ENCODE peak calls at places on chromosomes 5 and 9, in nine cellular contexts. One of them, this sample, is unnamed.

GRCh38 chr9:98099898-98100297 is 19.1 kb downstream of the TRIM14 start:
- DNase-seq in psoas muscle: no peak
- DNase-seq in stimulated activated naive B cell treated with anti-CD40 and anti-IgM and Interleukin-4, amounts not matched to agents 10 μg/mL and 1 μg/mL and 100 μg/mL, for 72 hours: no peak
- DNase-seq in endothelial cell: no peak
- DNase-seq in activated naive CD8-positive, alpha-beta T cell treated with anti-CD3 and anti-CD28 coated beads for 36 hours: no peak
- DNase-seq in neuronal stem cell: no peak
- DNase-seq in activated effector memory CD4-positive, alpha-beta T cell treated with Interleukin-2 at 50 U/mL for 16 hours: no peak
- DNase-seq in stomach: no peak
- DNase-seq in RPMI7951: no peak
- DNase-seq in this sample: no peak

GRCh38 chr5:129945779-129946270 is 41.6 kb downstream of the CHSY3 start:
- DNase-seq in endothelial cell: no peak
- DNase-seq in stomach: no peak
- DNase-seq in stimulated activated naive B cell treated with anti-CD40 and anti-IgM and Interleukin-4, amounts not matched to agents 10 μg/mL and 1 μg/mL and 100 μg/mL, for 72 hours: no peak
- DNase-seq in psoas muscle: no peak
- DNase-seq in activated naive CD8-positive, alpha-beta T cell treated with anti-CD3 and anti-CD28 coated beads for 36 hours: no peak
- DNase-seq in RPMI7951: no peak
- DNase-seq in activated effector memory CD4-positive, alpha-beta T cell treated with Interleukin-2 at 50 U/mL for 16 hours: no peak
- DNase-seq in neuronal stem cell: no peak
- DNase-seq in this sample: no peak

GRCh38 chr5:81604193-81604592 is 146.7 kb downstream of the SSBP2 start:
- DNase-seq in psoas muscle: no peak
- DNase-seq in stimulated activated naive B cell treated with anti-CD40 and anti-IgM and Interleukin-4, amounts not matched to agents 10 μg/mL and 1 μg/mL and 100 μg/mL, for 72 hours: no peak
- DNase-seq in RPMI7951: no peak
- DNase-seq in activated naive CD8-positive, alpha-beta T cell treated with anti-CD3 and anti-CD28 coated beads for 36 hours: no peak
- DNase-seq in stomach: no peak
- DNase-seq in neuronal stem cell: no peak
- DNase-seq in endothelial cell: no peak
- DNase-seq in activated effector memory CD4-positive, alpha-beta T cell treated with Interleukin-2 at 50 U/mL for 16 hours: no peak
- DNase-seq in this sample: no peak

GRCh38 chr5:39224196-39224754 is 4.9 kb upstream of the FYB1 start:
- DNase-seq in psoas muscle: peak
- DNase-seq in activated naive CD8-positive, alpha-beta T cell treated with anti-CD3 and anti-CD28 coated beads for 36 hours: no peak
- DNase-seq in RPMI7951: no peak
- DNase-seq in activated effector memory CD4-positive, alpha-beta T cell treated with Interleukin-2 at 50 U/mL for 16 hours: no peak
- DNase-seq in endothelial cell: no peak
- DNase-seq in neuronal stem cell: no peak
- DNase-seq in stimulated activated naive B cell treated with anti-CD40 and anti-IgM and Interleukin-4, amounts not matched to agents 10 μg/mL and 1 μg/mL and 100 μg/mL, for 72 hours: no peak
- DNase-seq in stomach: peak
- DNase-seq in this sample: no peak

GRCh38 chr5:126056851-126057622 is 366.2 kb upstream of the GRAMD2B start:
- DNase-seq in endothelial cell: no peak
- DNase-seq in activated naive CD8-positive, alpha-beta T cell treated with anti-CD3 and anti-CD28 coated beads for 36 hours: no peak
- DNase-seq in activated effector memory CD4-positive, alpha-beta T cell treated with Interleukin-2 at 50 U/mL for 16 hours: no peak
- DNase-seq in RPMI7951: no peak
- DNase-seq in neuronal stem cell: no peak
- DNase-seq in psoas muscle: no peak
- DNase-seq in stimulated activated naive B cell treated with anti-CD40 and anti-IgM and Interleukin-4, amounts not matched to agents 10 μg/mL and 1 μg/mL and 100 μg/mL, for 72 hours: no peak
- DNase-seq in stomach: no peak
- DNase-seq in this sample: no peak

GRCh38 chr9:112361602-112362001 is 18.3 kb upstream of the HSDL2 start:
- DNase-seq in stimulated activated naive B cell treated with anti-CD40 and anti-IgM and Interleukin-4, amounts not matched to agents 10 μg/mL and 1 μg/mL and 100 μg/mL, for 72 hours: no peak
- DNase-seq in endothelial cell: peak
- DNase-seq in activated effector memory CD4-positive, alpha-beta T cell treated with Interleukin-2 at 50 U/mL for 16 hours: no peak
- DNase-seq in psoas muscle: no peak
- DNase-seq in activated naive CD8-positive, alpha-beta T cell treated with anti-CD3 and anti-CD28 coated beads for 36 hours: no peak
- DNase-seq in neuronal stem cell: no peak
- DNase-seq in RPMI7951: peak
- DNase-seq in stomach: no peak
- DNase-seq in this sample: no peak

GRCh38 chr5:157468293-157468965 is 8.4 kb downstream of the NIPAL4 start:
- DNase-seq in psoas muscle: no peak
- DNase-seq in activated naive CD8-positive, alpha-beta T cell treated with anti-CD3 and anti-CD28 coated beads for 36 hours: no peak
- DNase-seq in stimulated activated naive B cell treated with anti-CD40 and anti-IgM and Interleukin-4, amounts not matched to agents 10 μg/mL and 1 μg/mL and 100 μg/mL, for 72 hours: no peak
- DNase-seq in endothelial cell: no peak
- DNase-seq in neuronal stem cell: no peak
- DNase-seq in activated effector memory CD4-positive, alpha-beta T cell treated with Interleukin-2 at 50 U/mL for 16 hours: no peak
- DNase-seq in RPMI7951: no peak
- DNase-seq in stomach: no peak
- DNase-seq in this sample: no peak

GRCh38 chr9:129761293-129761900 is 8.6 kb upstream of the PTGES start:
- DNase-seq in activated effector memory CD4-positive, alpha-beta T cell treated with Interleukin-2 at 50 U/mL for 16 hours: no peak
- DNase-seq in psoas muscle: peak
- DNase-seq in stomach: peak
- DNase-seq in stimulated activated naive B cell treated with anti-CD40 and anti-IgM and Interleukin-4, amounts not matched to agents 10 μg/mL and 1 μg/mL and 100 μg/mL, for 72 hours: no peak
- DNase-seq in RPMI7951: peak
- DNase-seq in neuronal stem cell: no peak
- DNase-seq in activated naive CD8-positive, alpha-beta T cell treated with anti-CD3 and anti-CD28 coated beads for 36 hours: no peak
- DNase-seq in endothelial cell: no peak
- DNase-seq in this sample: no peak

GRCh38 chr5:133368009-133368408 is 244.3 kb downstream of the FSTL4 start:
- DNase-seq in psoas muscle: no peak
- DNase-seq in RPMI7951: no peak
- DNase-seq in activated naive CD8-positive, alpha-beta T cell treated with anti-CD3 and anti-CD28 coated beads for 36 hours: no peak
- DNase-seq in stomach: no peak
- DNase-seq in activated effector memory CD4-positive, alpha-beta T cell treated with Interleukin-2 at 50 U/mL for 16 hours: no peak
- DNase-seq in stimulated activated naive B cell treated with anti-CD40 and anti-IgM and Interleukin-4, amounts not matched to agents 10 μg/mL and 1 μg/mL and 100 μg/mL, for 72 hours: no peak
- DNase-seq in endothelial cell: no peak
- DNase-seq in neuronal stem cell: no peak
- DNase-seq in this sample: no peak

GRCh38 chr9:79357620-79358019 is 214.1 kb upstream of the TLE4 start:
- DNase-seq in activated naive CD8-positive, alpha-beta T cell treated with anti-CD3 and anti-CD28 coated beads for 36 hours: no peak
- DNase-seq in RPMI7951: peak
- DNase-seq in activated effector memory CD4-positive, alpha-beta T cell treated with Interleukin-2 at 50 U/mL for 16 hours: no peak
- DNase-seq in endothelial cell: no peak
- DNase-seq in stimulated activated naive B cell treated with anti-CD40 and anti-IgM and Interleukin-4, amounts not matched to agents 10 μg/mL and 1 μg/mL and 100 μg/mL, for 72 hours: no peak
- DNase-seq in stomach: no peak
- DNase-seq in neuronal stem cell: no peak
- DNase-seq in psoas muscle: no peak
- DNase-seq in this sample: no peak

GRCh38 chr5:116135344-116135743 is 50.5 kb downstream of the COMMD10 start:
- DNase-seq in activated naive CD8-positive, alpha-beta T cell treated with anti-CD3 and anti-CD28 coated beads for 36 hours: peak
- DNase-seq in psoas muscle: no peak
- DNase-seq in stomach: no peak
- DNase-seq in stimulated activated naive B cell treated with anti-CD40 and anti-IgM and Interleukin-4, amounts not matched to agents 10 μg/mL and 1 μg/mL and 100 μg/mL, for 72 hours: peak
- DNase-seq in endothelial cell: no peak
- DNase-seq in RPMI7951: peak
- DNase-seq in activated effector memory CD4-positive, alpha-beta T cell treated with Interleukin-2 at 50 U/mL for 16 hours: no peak
- DNase-seq in neuronal stem cell: no peak
- DNase-seq in this sample: no peak

GRCh38 chr9:90016272-90016671 is 411.5 kb downstream of the GADD45G start:
- DNase-seq in stomach: no peak
- DNase-seq in activated effector memory CD4-positive, alpha-beta T cell treated with Interleukin-2 at 50 U/mL for 16 hours: no peak
- DNase-seq in activated naive CD8-positive, alpha-beta T cell treated with anti-CD3 and anti-CD28 coated beads for 36 hours: no peak
- DNase-seq in endothelial cell: no peak
- DNase-seq in neuronal stem cell: no peak
- DNase-seq in psoas muscle: no peak
- DNase-seq in stimulated activated naive B cell treated with anti-CD40 and anti-IgM and Interleukin-4, amounts not matched to agents 10 μg/mL and 1 μg/mL and 100 μg/mL, for 72 hours: no peak
- DNase-seq in RPMI7951: no peak
- DNase-seq in this sample: no peak

GRCh38 chr5:177335043-177335700 is 16.3 kb downstream of the LMAN2 start:
- DNase-seq in neuronal stem cell: no peak
- DNase-seq in stomach: no peak
- DNase-seq in psoas muscle: no peak
- DNase-seq in stimulated activated naive B cell treated with anti-CD40 and anti-IgM and Interleukin-4, amounts not matched to agents 10 μg/mL and 1 μg/mL and 100 μg/mL, for 72 hours: no peak
- DNase-seq in RPMI7951: no peak
- DNase-seq in endothelial cell: no peak
- DNase-seq in activated naive CD8-positive, alpha-beta T cell treated with anti-CD3 and anti-CD28 coated beads for 36 hours: no peak
- DNase-seq in activated effector memory CD4-positive, alpha-beta T cell treated with Interleukin-2 at 50 U/mL for 16 hours: no peak
- DNase-seq in this sample: no peak

GRCh38 chr5:370311-370958 is 48.9 kb downstream of the AHRR start:
- DNase-seq in activated effector memory CD4-positive, alpha-beta T cell treated with Interleukin-2 at 50 U/mL for 16 hours: no peak
- DNase-seq in endothelial cell: no peak
- DNase-seq in neuronal stem cell: no peak
- DNase-seq in psoas muscle: no peak
- DNase-seq in stimulated activated naive B cell treated with anti-CD40 and anti-IgM and Interleukin-4, amounts not matched to agents 10 μg/mL and 1 μg/mL and 100 μg/mL, for 72 hours: peak
- DNase-seq in stomach: peak
- DNase-seq in activated naive CD8-positive, alpha-beta T cell treated with anti-CD3 and anti-CD28 coated beads for 36 hours: no peak
- DNase-seq in RPMI7951: no peak
- DNase-seq in this sample: no peak

GRCh38 chr5:56183507-56183906 is 49.6 kb downstream of the ANKRD55 start:
- DNase-seq in psoas muscle: no peak
- DNase-seq in neuronal stem cell: no peak
- DNase-seq in activated effector memory CD4-positive, alpha-beta T cell treated with Interleukin-2 at 50 U/mL for 16 hours: no peak
- DNase-seq in stimulated activated naive B cell treated with anti-CD40 and anti-IgM and Interleukin-4, amounts not matched to agents 10 μg/mL and 1 μg/mL and 100 μg/mL, for 72 hours: peak
- DNase-seq in RPMI7951: peak
- DNase-seq in activated naive CD8-positive, alpha-beta T cell treated with anti-CD3 and anti-CD28 coated beads for 36 hours: no peak
- DNase-seq in stomach: no peak
- DNase-seq in endothelial cell: no peak
- DNase-seq in this sample: no peak

GRCh38 chr9:109379513-109379912 is 58.7 kb upstream of the EPB41L4B start:
- DNase-seq in psoas muscle: no peak
- DNase-seq in stomach: peak
- DNase-seq in stimulated activated naive B cell treated with anti-CD40 and anti-IgM and Interleukin-4, amounts not matched to agents 10 μg/mL and 1 μg/mL and 100 μg/mL, for 72 hours: no peak
- DNase-seq in activated naive CD8-positive, alpha-beta T cell treated with anti-CD3 and anti-CD28 coated beads for 36 hours: no peak
- DNase-seq in activated effector memory CD4-positive, alpha-beta T cell treated with Interleukin-2 at 50 U/mL for 16 hours: no peak
- DNase-seq in endothelial cell: no peak
- DNase-seq in neuronal stem cell: no peak
- DNase-seq in RPMI7951: no peak
- DNase-seq in this sample: no peak

GRCh38 chr9:136011703-136012496 is 50.7 kb upstream of the UBAC1 start:
- DNase-seq in stomach: peak
- DNase-seq in RPMI7951: no peak
- DNase-seq in activated naive CD8-positive, alpha-beta T cell treated with anti-CD3 and anti-CD28 coated beads for 36 hours: no peak
- DNase-seq in activated effector memory CD4-positive, alpha-beta T cell treated with Interleukin-2 at 50 U/mL for 16 hours: no peak
- DNase-seq in neuronal stem cell: no peak
- DNase-seq in psoas muscle: peak
- DNase-seq in stimulated activated naive B cell treated with anti-CD40 and anti-IgM and Interleukin-4, amounts not matched to agents 10 μg/mL and 1 μg/mL and 100 μg/mL, for 72 hours: no peak
- DNase-seq in endothelial cell: no peak
- DNase-seq in this sample: no peak

GRCh38 chr5:78959767-78960166 is 25.3 kb downstream of the ARSB start:
- DNase-seq in stomach: no peak
- DNase-seq in activated naive CD8-positive, alpha-beta T cell treated with anti-CD3 and anti-CD28 coated beads for 36 hours: no peak
- DNase-seq in RPMI7951: no peak
- DNase-seq in neuronal stem cell: no peak
- DNase-seq in endothelial cell: no peak
- DNase-seq in stimulated activated naive B cell treated with anti-CD40 and anti-IgM and Interleukin-4, amounts not matched to agents 10 μg/mL and 1 μg/mL and 100 μg/mL, for 72 hours: no peak
- DNase-seq in psoas muscle: no peak
- DNase-seq in activated effector memory CD4-positive, alpha-beta T cell treated with Interleukin-2 at 50 U/mL for 16 hours: no peak
- DNase-seq in this sample: no peak

GRCh38 chr9:112731971-112732370 is 14.1 kb upstream of the INIP start:
- DNase-seq in activated effector memory CD4-positive, alpha-beta T cell treated with Interleukin-2 at 50 U/mL for 16 hours: no peak
- DNase-seq in activated naive CD8-positive, alpha-beta T cell treated with anti-CD3 and anti-CD28 coated beads for 36 hours: no peak
- DNase-seq in stimulated activated naive B cell treated with anti-CD40 and anti-IgM and Interleukin-4, amounts not matched to agents 10 μg/mL and 1 μg/mL and 100 μg/mL, for 72 hours: no peak
- DNase-seq in neuronal stem cell: no peak
- DNase-seq in endothelial cell: no peak
- DNase-seq in stomach: no peak
- DNase-seq in RPMI7951: no peak
- DNase-seq in psoas muscle: no peak
- DNase-seq in this sample: no peak

GRCh38 chr9:133160742-133161541 is 2.8 kb downstream of the GBGT1 start:
- DNase-seq in activated effector memory CD4-positive, alpha-beta T cell treated with Interleukin-2 at 50 U/mL for 16 hours: no peak
- DNase-seq in psoas muscle: peak
- DNase-seq in RPMI7951: peak
- DNase-seq in neuronal stem cell: no peak
- DNase-seq in endothelial cell: peak
- DNase-seq in stimulated activated naive B cell treated with anti-CD40 and anti-IgM and Interleukin-4, amounts not matched to agents 10 μg/mL and 1 μg/mL and 100 μg/mL, for 72 hours: no peak
- DNase-seq in activated naive CD8-positive, alpha-beta T cell treated with anti-CD3 and anti-CD28 coated beads for 36 hours: peak
- DNase-seq in stomach: peak
- DNase-seq in this sample: peak

GRCh38 chr9:6864102-6864501 is 106.3 kb downstream of the KDM4C start:
- DNase-seq in activated effector memory CD4-positive, alpha-beta T cell treated with Interleukin-2 at 50 U/mL for 16 hours: no peak
- DNase-seq in stomach: no peak
- DNase-seq in RPMI7951: no peak
- DNase-seq in activated naive CD8-positive, alpha-beta T cell treated with anti-CD3 and anti-CD28 coated beads for 36 hours: no peak
- DNase-seq in neuronal stem cell: no peak
- DNase-seq in psoas muscle: no peak
- DNase-seq in endothelial cell: no peak
- DNase-seq in stimulated activated naive B cell treated with anti-CD40 and anti-IgM and Interleukin-4, amounts not matched to agents 10 μg/mL and 1 μg/mL and 100 μg/mL, for 72 hours: no peak
- DNase-seq in this sample: no peak

GRCh38 chr9:755454-756381 is 85.8 kb upstream of the DMRT1 start:
- DNase-seq in RPMI7951: peak
- DNase-seq in endothelial cell: no peak
- DNase-seq in neuronal stem cell: no peak
- DNase-seq in stomach: no peak
- DNase-seq in activated effector memory CD4-positive, alpha-beta T cell treated with Interleukin-2 at 50 U/mL for 16 hours: no peak
- DNase-seq in psoas muscle: no peak
- DNase-seq in activated naive CD8-positive, alpha-beta T cell treated with anti-CD3 and anti-CD28 coated beads for 36 hours: peak
- DNase-seq in stimulated activated naive B cell treated with anti-CD40 and anti-IgM and Interleukin-4, amounts not matched to agents 10 μg/mL and 1 μg/mL and 100 μg/mL, for 72 hours: no peak
- DNase-seq in this sample: no peak

GRCh38 chr9:76716270-76716669 is 48.0 kb upstream of the PCA3 start:
- DNase-seq in stimulated activated naive B cell treated with anti-CD40 and anti-IgM and Interleukin-4, amounts not matched to agents 10 μg/mL and 1 μg/mL and 100 μg/mL, for 72 hours: no peak
- DNase-seq in activated effector memory CD4-positive, alpha-beta T cell treated with Interleukin-2 at 50 U/mL for 16 hours: no peak
- DNase-seq in activated naive CD8-positive, alpha-beta T cell treated with anti-CD3 and anti-CD28 coated beads for 36 hours: no peak
- DNase-seq in RPMI7951: peak
- DNase-seq in endothelial cell: no peak
- DNase-seq in neuronal stem cell: no peak
- DNase-seq in stomach: no peak
- DNase-seq in psoas muscle: no peak
- DNase-seq in this sample: no peak

GRCh38 chr5:122354293-122354692 is 42.3 kb downstream of the SNCAIP start:
- DNase-seq in activated naive CD8-positive, alpha-beta T cell treated with anti-CD3 and anti-CD28 coated beads for 36 hours: no peak
- DNase-seq in stomach: no peak
- DNase-seq in RPMI7951: no peak
- DNase-seq in endothelial cell: no peak
- DNase-seq in activated effector memory CD4-positive, alpha-beta T cell treated with Interleukin-2 at 50 U/mL for 16 hours: no peak
- DNase-seq in stimulated activated naive B cell treated with anti-CD40 and anti-IgM and Interleukin-4, amounts not matched to agents 10 μg/mL and 1 μg/mL and 100 μg/mL, for 72 hours: no peak
- DNase-seq in psoas muscle: no peak
- DNase-seq in neuronal stem cell: peak
- DNase-seq in this sample: no peak

GRCh38 chr5:94672746-94673145 is 54.3 kb downstream of the SLF1 start:
- DNase-seq in stomach: no peak
- DNase-seq in endothelial cell: no peak
- DNase-seq in stimulated activated naive B cell treated with anti-CD40 and anti-IgM and Interleukin-4, amounts not matched to agents 10 μg/mL and 1 μg/mL and 100 μg/mL, for 72 hours: no peak
- DNase-seq in neuronal stem cell: no peak
- DNase-seq in activated naive CD8-positive, alpha-beta T cell treated with anti-CD3 and anti-CD28 coated beads for 36 hours: no peak
- DNase-seq in activated effector memory CD4-positive, alpha-beta T cell treated with Interleukin-2 at 50 U/mL for 16 hours: no peak
- DNase-seq in psoas muscle: no peak
- DNase-seq in RPMI7951: no peak
- DNase-seq in this sample: no peak

GRCh38 chr5:177133119-177133844 is at the start of gene NSD1:
- DNase-seq in psoas muscle: peak
- DNase-seq in activated naive CD8-positive, alpha-beta T cell treated with anti-CD3 and anti-CD28 coated beads for 36 hours: peak
- DNase-seq in endothelial cell: peak
- DNase-seq in neuronal stem cell: peak
- DNase-seq in activated effector memory CD4-positive, alpha-beta T cell treated with Interleukin-2 at 50 U/mL for 16 hours: peak
- DNase-seq in stimulated activated naive B cell treated with anti-CD40 and anti-IgM and Interleukin-4, amounts not matched to agents 10 μg/mL and 1 μg/mL and 100 μg/mL, for 72 hours: peak
- DNase-seq in RPMI7951: peak
- DNase-seq in stomach: peak
- DNase-seq in this sample: peak

GRCh38 chr5:151200913-151201445 is 22.9 kb downstream of the CCDC69 start:
- DNase-seq in activated naive CD8-positive, alpha-beta T cell treated with anti-CD3 and anti-CD28 coated beads for 36 hours: no peak
- DNase-seq in psoas muscle: no peak
- DNase-seq in stimulated activated naive B cell treated with anti-CD40 and anti-IgM and Interleukin-4, amounts not matched to agents 10 μg/mL and 1 μg/mL and 100 μg/mL, for 72 hours: no peak
- DNase-seq in stomach: no peak
- DNase-seq in endothelial cell: no peak
- DNase-seq in activated effector memory CD4-positive, alpha-beta T cell treated with Interleukin-2 at 50 U/mL for 16 hours: no peak
- DNase-seq in neuronal stem cell: no peak
- DNase-seq in RPMI7951: no peak
- DNase-seq in this sample: no peak

GRCh38 chr5:55603947-55604346 is 69.2 kb upstream of the PLPP1 start:
- DNase-seq in stomach: no peak
- DNase-seq in RPMI7951: peak
- DNase-seq in endothelial cell: no peak
- DNase-seq in psoas muscle: no peak
- DNase-seq in activated naive CD8-positive, alpha-beta T cell treated with anti-CD3 and anti-CD28 coated beads for 36 hours: no peak
- DNase-seq in neuronal stem cell: no peak
- DNase-seq in activated effector memory CD4-positive, alpha-beta T cell treated with Interleukin-2 at 50 U/mL for 16 hours: no peak
- DNase-seq in stimulated activated naive B cell treated with anti-CD40 and anti-IgM and Interleukin-4, amounts not matched to agents 10 μg/mL and 1 μg/mL and 100 μg/mL, for 72 hours: no peak
- DNase-seq in this sample: no peak

GRCh38 chr5:95631265-95631957 is 11.5 kb downstream of the GPR150 start:
- DNase-seq in endothelial cell: no peak
- DNase-seq in stomach: no peak
- DNase-seq in psoas muscle: no peak
- DNase-seq in activated effector memory CD4-positive, alpha-beta T cell treated with Interleukin-2 at 50 U/mL for 16 hours: no peak
- DNase-seq in stimulated activated naive B cell treated with anti-CD40 and anti-IgM and Interleukin-4, amounts not matched to agents 10 μg/mL and 1 μg/mL and 100 μg/mL, for 72 hours: no peak
- DNase-seq in RPMI7951: peak
- DNase-seq in activated naive CD8-positive, alpha-beta T cell treated with anti-CD3 and anti-CD28 coated beads for 36 hours: no peak
- DNase-seq in neuronal stem cell: no peak
- DNase-seq in this sample: no peak

GRCh38 chr9:97387936-97388684 is 23.8 kb upstream of the TDRD7 start:
- DNase-seq in neuronal stem cell: no peak
- DNase-seq in RPMI7951: no peak
- DNase-seq in psoas muscle: no peak
- DNase-seq in stomach: no peak
- DNase-seq in stimulated activated naive B cell treated with anti-CD40 and anti-IgM and Interleukin-4, amounts not matched to agents 10 μg/mL and 1 μg/mL and 100 μg/mL, for 72 hours: no peak
- DNase-seq in activated naive CD8-positive, alpha-beta T cell treated with anti-CD3 and anti-CD28 coated beads for 36 hours: no peak
- DNase-seq in activated effector memory CD4-positive, alpha-beta T cell treated with Interleukin-2 at 50 U/mL for 16 hours: no peak
- DNase-seq in endothelial cell: no peak
- DNase-seq in this sample: no peak

GRCh38 chr9:24095246-24095645 is 269.2 kb upstream of the ELAVL2 start:
- DNase-seq in RPMI7951: no peak
- DNase-seq in psoas muscle: no peak
- DNase-seq in activated effector memory CD4-positive, alpha-beta T cell treated with Interleukin-2 at 50 U/mL for 16 hours: no peak
- DNase-seq in activated naive CD8-positive, alpha-beta T cell treated with anti-CD3 and anti-CD28 coated beads for 36 hours: no peak
- DNase-seq in neuronal stem cell: no peak
- DNase-seq in stomach: no peak
- DNase-seq in endothelial cell: no peak
- DNase-seq in stimulated activated naive B cell treated with anti-CD40 and anti-IgM and Interleukin-4, amounts not matched to agents 10 μg/mL and 1 μg/mL and 100 μg/mL, for 72 hours: no peak
- DNase-seq in this sample: no peak